ENCODE peak calls at places on chromosomes 7 and 10, in seven cellular contexts. One of them, this sample, is unnamed.

GRCh38 chr7:107967420-107967819 is 35.5 kb downstream of the LAMB1 start:
- DNase-seq in stimulated activated CD4-positive, alpha-beta T cell treated with anti-CD3 and anti-CD28 coated beads, Interleukin-12 subunit alpha, Interleukin-12 subunit beta, amount 100 ng/mL, for 4 hours: no peak
- DNase-seq in NCI-H748 treated with DMSO at 0.1 percent for 48 hours: peak
- DNase-seq in cardiac muscle cell: no peak
- DNase-seq in right lobe of liver: no peak
- DNase-seq in non-pigmented ciliary epithelial cell: no peak
- DNase-seq in NCI-H2029: peak
- DNase-seq in this sample: no peak

GRCh38 chr7:73768661-73769480 is 1.2 kb downstream of the CLDN3 start:
- DNase-seq in stimulated activated CD4-positive, alpha-beta T cell treated with anti-CD3 and anti-CD28 coated beads, Interleukin-12 subunit alpha, Interleukin-12 subunit beta, amount 100 ng/mL, for 4 hours: no peak
- DNase-seq in NCI-H748 treated with DMSO at 0.1 percent for 48 hours: no peak
- DNase-seq in cardiac muscle cell: no peak
- DNase-seq in right lobe of liver: no peak
- DNase-seq in non-pigmented ciliary epithelial cell: no peak
- DNase-seq in NCI-H2029: peak
- DNase-seq in this sample: no peak

GRCh38 chr7:22121702-22122474 is 176.2 kb upstream of the CDCA7L start:
- DNase-seq in stimulated activated CD4-positive, alpha-beta T cell treated with anti-CD3 and anti-CD28 coated beads, Interleukin-12 subunit alpha, Interleukin-12 subunit beta, amount 100 ng/mL, for 4 hours: no peak
- DNase-seq in NCI-H748 treated with DMSO at 0.1 percent for 48 hours: no peak
- DNase-seq in cardiac muscle cell: peak
- DNase-seq in right lobe of liver: no peak
- DNase-seq in non-pigmented ciliary epithelial cell: no peak
- DNase-seq in NCI-H2029: no peak
- DNase-seq in this sample: no peak

GRCh38 chr7:120942861-120943260 is 7.7 kb upstream of the ING3 start:
- DNase-seq in stimulated activated CD4-positive, alpha-beta T cell treated with anti-CD3 and anti-CD28 coated beads, Interleukin-12 subunit alpha, Interleukin-12 subunit beta, amount 100 ng/mL, for 4 hours: no peak
- DNase-seq in NCI-H748 treated with DMSO at 0.1 percent for 48 hours: no peak
- DNase-seq in cardiac muscle cell: no peak
- DNase-seq in right lobe of liver: no peak
- DNase-seq in non-pigmented ciliary epithelial cell: no peak
- DNase-seq in NCI-H2029: no peak
- DNase-seq in this sample: no peak

GRCh38 chr7:25014735-25015134 is 34.8 kb upstream of the OSBPL3 start:
- DNase-seq in stimulated activated CD4-positive, alpha-beta T cell treated with anti-CD3 and anti-CD28 coated beads, Interleukin-12 subunit alpha, Interleukin-12 subunit beta, amount 100 ng/mL, for 4 hours: no peak
- DNase-seq in NCI-H748 treated with DMSO at 0.1 percent for 48 hours: no peak
- DNase-seq in cardiac muscle cell: peak
- DNase-seq in right lobe of liver: no peak
- DNase-seq in non-pigmented ciliary epithelial cell: peak
- DNase-seq in NCI-H2029: no peak
- DNase-seq in this sample: no peak

GRCh38 chr10:24533981-24534380 is 189.7 kb downstream of the ARHGAP21 start:
- DNase-seq in stimulated activated CD4-positive, alpha-beta T cell treated with anti-CD3 and anti-CD28 coated beads, Interleukin-12 subunit alpha, Interleukin-12 subunit beta, amount 100 ng/mL, for 4 hours: no peak
- DNase-seq in NCI-H748 treated with DMSO at 0.1 percent for 48 hours: no peak
- DNase-seq in cardiac muscle cell: no peak
- DNase-seq in right lobe of liver: no peak
- DNase-seq in non-pigmented ciliary epithelial cell: no peak
- DNase-seq in NCI-H2029: no peak
- DNase-seq in this sample: no peak

GRCh38 chr7:101968720-101969466 is 151.5 kb downstream of the CUX1 start:
- DNase-seq in stimulated activated CD4-positive, alpha-beta T cell treated with anti-CD3 and anti-CD28 coated beads, Interleukin-12 subunit alpha, Interleukin-12 subunit beta, amount 100 ng/mL, for 4 hours: no peak
- DNase-seq in NCI-H748 treated with DMSO at 0.1 percent for 48 hours: no peak
- DNase-seq in cardiac muscle cell: no peak
- DNase-seq in right lobe of liver: no peak
- DNase-seq in non-pigmented ciliary epithelial cell: no peak
- DNase-seq in NCI-H2029: no peak
- DNase-seq in this sample: no peak

GRCh38 chr10:44024351-44025116 is 360.4 kb downstream of the CXCL12 start:
- DNase-seq in stimulated activated CD4-positive, alpha-beta T cell treated with anti-CD3 and anti-CD28 coated beads, Interleukin-12 subunit alpha, Interleukin-12 subunit beta, amount 100 ng/mL, for 4 hours: no peak
- DNase-seq in NCI-H748 treated with DMSO at 0.1 percent for 48 hours: no peak
- DNase-seq in cardiac muscle cell: no peak
- DNase-seq in right lobe of liver: no peak
- DNase-seq in non-pigmented ciliary epithelial cell: no peak
- DNase-seq in NCI-H2029: no peak
- DNase-seq in this sample: no peak

GRCh38 chr7:43039346-43039745 is 73.1 kb upstream of the HECW1 start:
- DNase-seq in stimulated activated CD4-positive, alpha-beta T cell treated with anti-CD3 and anti-CD28 coated beads, Interleukin-12 subunit alpha, Interleukin-12 subunit beta, amount 100 ng/mL, for 4 hours: no peak
- DNase-seq in NCI-H748 treated with DMSO at 0.1 percent for 48 hours: no peak
- DNase-seq in cardiac muscle cell: no peak
- DNase-seq in right lobe of liver: no peak
- DNase-seq in non-pigmented ciliary epithelial cell: no peak
- DNase-seq in NCI-H2029: no peak
- DNase-seq in this sample: no peak

GRCh38 chr7:63112764-63113712 is 885.6 kb upstream of the ZNF722 start:
- DNase-seq in stimulated activated CD4-positive, alpha-beta T cell treated with anti-CD3 and anti-CD28 coated beads, Interleukin-12 subunit alpha, Interleukin-12 subunit beta, amount 100 ng/mL, for 4 hours: no peak
- DNase-seq in NCI-H748 treated with DMSO at 0.1 percent for 48 hours: no peak
- DNase-seq in cardiac muscle cell: no peak
- DNase-seq in right lobe of liver: no peak
- DNase-seq in non-pigmented ciliary epithelial cell: no peak
- DNase-seq in NCI-H2029: no peak
- DNase-seq in this sample: no peak

This sample was measured in NCI-H526 treated with DMSO at 0.1 percent for 48 hours.